ENCODE peak calls at places on chromosomes 4 and X, in seven cellular contexts. D, N, W, H, C, Q and F are unnamed samples.

GRCh38 chr4:122894802-122895201 is 27.6 kb downstream of the NUDT6 start:
- DNase-seq in Q (no peak), W (no peak), H (no peak), C (no peak), D (no peak), N (no peak), F (no peak)

GRCh38 chrX:63652086-63652775 is 132.8 kb downstream of the ARHGEF9 start:
- DNase-seq in Q (no peak), N (no peak), H (no peak), D (no peak), C (no peak), W (no peak), F (no peak)

GRCh38 chrX:108072746-108073145 is 18.6 kb downstream of the PSMD10 start:
- DNase-seq in C (no peak), H (no peak), Q (no peak), W (no peak), N (no peak), D (no peak), F (no peak)

GRCh38 chr4:47972181-47972580 is 44.3 kb downstream of the CNGA1 start:
- DNase-seq in N (no peak), H (no peak), W (no peak), Q (no peak), D (no peak), C (no peak), F (no peak)

GRCh38 chr4:40227284-40227683 is 30.5 kb downstream of the RHOH start:
- DNase-seq in W (no peak), D (peak; percentile 73), C (peak; percentile 82), H (no peak), N (no peak), Q (no peak), F (no peak)

GRCh38 chr4:8239661-8240060 is 29.9 kb upstream of the HTRA3 start:
- DNase-seq in W (no peak), N (no peak), C (no peak), Q (no peak), H (no peak), D (no peak), F (no peak)

GRCh38 chrX:154409222-154409871 is at the start of gene DNASE1L1:
- DNase-seq in D (peak; percentile 46), C (no peak), N (no peak), H (peak; percentile 70), W (peak; percentile 33), Q (no peak), F (peak; percentile 99)

GRCh38 chr4:174284181-174284886 is 623 bp downstream of the CEP44 start:
- DNase-seq in N (no peak), W (no peak), C (no peak), H (peak; percentile 79), D (no peak), Q (no peak), F (no peak)

GRCh38 chr4:100208964-100209363 is 18.7 kb upstream of the DDIT4L start:
- DNase-seq in N (no peak), Q (no peak), C (no peak), D (peak; percentile 30), H (no peak), W (no peak), F (no peak)

GRCh38 chr4:114146947-114147618 is 167.6 kb upstream of the ARSJ start:
- DNase-seq in D (no peak), W (no peak), H (no peak), Q (no peak), N (no peak), C (no peak), F (peak; percentile 40)

GRCh38 chr4:94925764-94926347 is 168.1 kb downstream of the BMPR1B start:
- DNase-seq in W (no peak), N (no peak), D (no peak), C (no peak), Q (no peak), H (no peak), F (no peak)

GRCh38 chr4:1008840-1009646 is 2.4 kb upstream of the FGFRL1 start:
- DNase-seq in N (no peak), Q (no peak), W (no peak), H (no peak), D (no peak), C (peak; percentile 29), F (peak; percentile 47)

GRCh38 chrX:113399501-113400192 is 559.0 kb upstream of the AMOT start:
- DNase-seq in Q (no peak), D (no peak), C (no peak), W (no peak), H (no peak), N (no peak), F (no peak)

GRCh38 chr4:25875281-25875745 is 12.5 kb upstream of the SEL1L3 start:
- DNase-seq in H (no peak), N (no peak), D (no peak), W (no peak), C (no peak), Q (no peak), F (no peak)

GRCh38 chr4:73620115-73620792 is at the start of gene RASSF6:
- DNase-seq in D (no peak), Q (no peak), C (no peak), W (no peak), N (peak; percentile 26), H (peak; percentile 65), F (peak; percentile 82)

GRCh38 chr4:1055721-1056590 is 44.5 kb downstream of the FGFRL1 start:
- DNase-seq in Q (no peak), W (peak; percentile 63), C (peak; percentile 76), D (peak; percentile 77), N (no peak), H (no peak), F (no peak)

GRCh38 chr4:111797455-111798163 is 347.6 kb upstream of the FAM241A start:
- DNase-seq in D (no peak), N (no peak), W (no peak), C (no peak), Q (no peak), H (no peak), F (no peak)

GRCh38 chr4:41719417-41719816 is 29.1 kb downstream of the PHOX2B start:
- DNase-seq in H (no peak), Q (no peak), C (no peak), N (no peak), W (no peak), D (no peak), F (no peak)

GRCh38 chrX:39946822-39947221 is 150.9 kb downstream of the BCOR start:
- DNase-seq in N (no peak), H (no peak), C (no peak), W (no peak), Q (no peak), D (no peak), F (no peak)

GRCh38 chr4:183190900-183191527 is 92.0 kb downstream of the WWC2 start:
- DNase-seq in N (no peak), C (no peak), H (no peak), W (no peak), D (no peak), Q (peak; percentile 26), F (no peak)

GRCh38 chrX:2631743-2632532 is 59.2 kb upstream of the CD99 start:
- DNase-seq in N (no peak), C (no peak), Q (peak; percentile 31), D (no peak), W (no peak), H (no peak), F (no peak)

GRCh38 chr4:78379040-78379439 is 172.5 kb upstream of the ANXA3 start:
- DNase-seq in C (no peak), W (no peak), D (no peak), H (no peak), N (no peak), Q (no peak), F (no peak)

GRCh38 chrX:65581661-65582339 is 47.2 kb upstream of the LAS1L start:
- DNase-seq in Q (peak; percentile 27), D (peak; percentile 66), C (peak; percentile 63), W (peak; percentile 66), H (peak; percentile 51), N (no peak), F (peak; percentile 87)

GRCh38 chr4:1862055-1862911 is 6.3 kb upstream of the LETM1 start:
- DNase-seq in N (no peak), H (no peak), W (no peak), C (no peak), D (no peak), Q (no peak), F (no peak)

GRCh38 chr4:183522821-183523220 is 18.0 kb downstream of the ING2 start:
- DNase-seq in D (no peak), H (no peak), W (no peak), Q (no peak), N (no peak), C (no peak), F (no peak)

GRCh38 chrX:17735396-17735795 is 1.9 kb upstream of the SCML1 start:
- DNase-seq in W (peak; percentile 54), N (no peak), H (no peak), Q (no peak), C (no peak), D (no peak), F (no peak)

GRCh38 chr4:153523941-153524386 is 57.8 kb downstream of the TMEM131L start:
- DNase-seq in N (no peak), C (no peak), Q (no peak), D (no peak), W (no peak), H (no peak), F (peak; percentile 68)

GRCh38 chrX:111955916-111956315 is 79.9 kb downstream of the TRPC5OS start:
- DNase-seq in N (no peak), C (no peak), W (no peak), D (no peak), Q (no peak), H (no peak), F (no peak)

GRCh38 chrX:13432376-13432775 is 112.5 kb upstream of the ATXN3L start:
- DNase-seq in Q (peak; percentile 26), D (no peak), C (no peak), N (no peak), W (peak; percentile 64), H (no peak), F (no peak)

GRCh38 chr4:64330143-64330542 is 79.1 kb downstream of the TECRL start:
- DNase-seq in C (no peak), W (no peak), Q (no peak), D (no peak), N (no peak), H (no peak), F (no peak)

GRCh38 chr4:169059294-169060201 is 49.5 kb upstream of the CBR4 start:
- DNase-seq in H (no peak), W (no peak), Q (no peak), N (no peak), C (no peak), D (no peak), F (no peak)

GRCh38 chrX:57417827-57418226 is 131.3 kb downstream of the FAAH2 start:
- DNase-seq in N (no peak), Q (no peak), D (no peak), W (no peak), C (no peak), H (no peak), F (no peak)

GRCh38 chr4:89894654-89895652 is at the start of gene MMRN1:
- DNase-seq in D (no peak), Q (no peak), N (no peak), H (no peak), C (no peak), W (no peak), F (no peak)

GRCh38 chr4:165234766-165235165 is 27.4 kb downstream of the KLHL2 start:
- DNase-seq in W (no peak), N (no peak), D (no peak), Q (no peak), C (no peak), H (no peak), F (no peak)